ENCODE peak calls at places on chromosomes 13 and 19, in six cellular contexts. One of them, this sample, is unnamed.

GRCh38 chr13:77136902-77137420 is 110.0 kb upstream of the FBXL3 start:
- DNase-seq in HCT116: no peak
- DNase-seq in body of pancreas: no peak
- DNase-seq in H54: no peak
- DNase-seq in upper lobe of left lung: no peak
- DNase-seq in tibial nerve: no peak
- DNase-seq in this sample: no peak

GRCh38 chr13:78194904-78195639 is 276.4 kb upstream of the EDNRB start:
- DNase-seq in HCT116: no peak
- DNase-seq in body of pancreas: no peak
- DNase-seq in H54: no peak
- DNase-seq in upper lobe of left lung: no peak
- DNase-seq in tibial nerve: no peak
- DNase-seq in this sample: no peak

GRCh38 chr19:3981736-3982681 is 3.3 kb downstream of the EEF2 start:
- DNase-seq in HCT116: no peak
- DNase-seq in body of pancreas: no peak
- DNase-seq in H54: no peak
- DNase-seq in upper lobe of left lung: no peak
- DNase-seq in tibial nerve: no peak
- DNase-seq in this sample: no peak

GRCh38 chr19:12047868-12048267 is 4.9 kb downstream of the ZNF878 start:
- DNase-seq in HCT116: no peak
- DNase-seq in body of pancreas: no peak
- DNase-seq in H54: no peak
- DNase-seq in upper lobe of left lung: no peak
- DNase-seq in tibial nerve: no peak
- DNase-seq in this sample: no peak

GRCh38 chr19:52786078-52786463 is 520 bp downstream of the ZNF600 start:
- DNase-seq in HCT116: no peak
- DNase-seq in body of pancreas: peak
- DNase-seq in H54: no peak
- DNase-seq in upper lobe of left lung: no peak
- DNase-seq in tibial nerve: no peak
- DNase-seq in this sample: peak

GRCh38 chr13:20921572-20921971 is 19.0 kb upstream of the XPO4 start:
- DNase-seq in HCT116: no peak
- DNase-seq in body of pancreas: no peak
- DNase-seq in H54: no peak
- DNase-seq in upper lobe of left lung: no peak
- DNase-seq in tibial nerve: no peak
- DNase-seq in this sample: no peak

GRCh38 chr19:18591735-18592385 is 3.3 kb downstream of the REX1BD start:
- DNase-seq in HCT116: no peak
- DNase-seq in body of pancreas: no peak
- DNase-seq in H54: no peak
- DNase-seq in upper lobe of left lung: no peak
- DNase-seq in tibial nerve: no peak
- DNase-seq in this sample: no peak

GRCh38 chr19:43901395-43902390 is 33.4 kb downstream of the ZNF45 start:
- DNase-seq in HCT116: no peak
- DNase-seq in body of pancreas: peak
- DNase-seq in H54: peak
- DNase-seq in upper lobe of left lung: peak
- DNase-seq in tibial nerve: peak
- DNase-seq in this sample: peak

GRCh38 chr13:99086149-99086868 is 108.4 kb upstream of the DOCK9 start:
- DNase-seq in HCT116: no peak
- DNase-seq in body of pancreas: peak
- DNase-seq in H54: peak
- DNase-seq in upper lobe of left lung: peak
- DNase-seq in tibial nerve: no peak
- DNase-seq in this sample: peak

GRCh38 chr19:29831686-29832085 is 19.9 kb downstream of the CCNE1 start:
- DNase-seq in HCT116: no peak
- DNase-seq in body of pancreas: no peak
- DNase-seq in H54: no peak
- DNase-seq in upper lobe of left lung: no peak
- DNase-seq in tibial nerve: no peak
- DNase-seq in this sample: no peak

GRCh38 chr13:72953391-72953960 is 105.3 kb upstream of the KLF5 start:
- DNase-seq in HCT116: no peak
- DNase-seq in body of pancreas: peak
- DNase-seq in H54: no peak
- DNase-seq in upper lobe of left lung: peak
- DNase-seq in tibial nerve: no peak
- DNase-seq in this sample: no peak

GRCh38 chr13:109667754-109668360 is 118.5 kb downstream of the IRS2 start:
- DNase-seq in HCT116: no peak
- DNase-seq in body of pancreas: no peak
- DNase-seq in H54: no peak
- DNase-seq in upper lobe of left lung: no peak
- DNase-seq in tibial nerve: no peak
- DNase-seq in this sample: no peak

GRCh38 chr13:110347088-110347487 is 40.0 kb downstream of the COL4A2 start:
- DNase-seq in HCT116: no peak
- DNase-seq in body of pancreas: no peak
- DNase-seq in H54: no peak
- DNase-seq in upper lobe of left lung: no peak
- DNase-seq in tibial nerve: no peak
- DNase-seq in this sample: no peak

GRCh38 chr19:43311706-43312105 is 41.8 kb upstream of the CD177 start:
- DNase-seq in HCT116: no peak
- DNase-seq in body of pancreas: no peak
- DNase-seq in H54: no peak
- DNase-seq in upper lobe of left lung: no peak
- DNase-seq in tibial nerve: no peak
- DNase-seq in this sample: no peak

GRCh38 chr19:50909240-50910070 is 1.7 kb downstream of the KLK4 start:
- DNase-seq in HCT116: peak
- DNase-seq in body of pancreas: peak
- DNase-seq in H54: no peak
- DNase-seq in upper lobe of left lung: peak
- DNase-seq in tibial nerve: peak
- DNase-seq in this sample: peak

GRCh38 chr19:33397536-33398360 is 24.2 kb downstream of the CEBPG start:
- DNase-seq in HCT116: no peak
- DNase-seq in body of pancreas: no peak
- DNase-seq in H54: no peak
- DNase-seq in upper lobe of left lung: no peak
- DNase-seq in tibial nerve: peak
- DNase-seq in this sample: no peak

GRCh38 chr19:18290250-18291018 is 9.0 kb upstream of the JUND start:
- DNase-seq in HCT116: no peak
- DNase-seq in body of pancreas: peak
- DNase-seq in H54: no peak
- DNase-seq in upper lobe of left lung: peak
- DNase-seq in tibial nerve: no peak
- DNase-seq in this sample: no peak

GRCh38 chr13:85313761-85314503 is 485.3 kb downstream of the SLITRK6 start:
- DNase-seq in HCT116: peak
- DNase-seq in body of pancreas: no peak
- DNase-seq in H54: peak
- DNase-seq in upper lobe of left lung: no peak
- DNase-seq in tibial nerve: no peak
- DNase-seq in this sample: no peak

GRCh38 chr13:80084086-80084676 is 256.7 kb downstream of the SPRY2 start:
- DNase-seq in HCT116: no peak
- DNase-seq in body of pancreas: peak
- DNase-seq in H54: no peak
- DNase-seq in upper lobe of left lung: no peak
- DNase-seq in tibial nerve: no peak
- DNase-seq in this sample: no peak

GRCh38 chr13:31032574-31033095 is 100.2 kb downstream of the TEX26 start:
- DNase-seq in HCT116: no peak
- DNase-seq in body of pancreas: no peak
- DNase-seq in H54: no peak
- DNase-seq in upper lobe of left lung: no peak
- DNase-seq in tibial nerve: no peak
- DNase-seq in this sample: no peak

GRCh38 chr19:47842941-47843340 is 16.1 kb upstream of the TPRX2 start:
- DNase-seq in HCT116: no peak
- DNase-seq in body of pancreas: no peak
- DNase-seq in H54: no peak
- DNase-seq in upper lobe of left lung: no peak
- DNase-seq in tibial nerve: no peak
- DNase-seq in this sample: no peak

GRCh38 chr19:3084943-3085342 is 9.2 kb upstream of the GNA11 start:
- DNase-seq in HCT116: no peak
- DNase-seq in body of pancreas: no peak
- DNase-seq in H54: no peak
- DNase-seq in upper lobe of left lung: no peak
- DNase-seq in tibial nerve: no peak
- DNase-seq in this sample: no peak

GRCh38 chr13:76552807-76553206 is 333.4 kb downstream of the KCTD12 start:
- DNase-seq in HCT116: no peak
- DNase-seq in body of pancreas: no peak
- DNase-seq in H54: no peak
- DNase-seq in upper lobe of left lung: no peak
- DNase-seq in tibial nerve: no peak
- DNase-seq in this sample: no peak

GRCh38 chr13:81406639-81407292 is 1065.8 kb upstream of the SPRY2 start:
- DNase-seq in HCT116: no peak
- DNase-seq in body of pancreas: no peak
- DNase-seq in H54: no peak
- DNase-seq in upper lobe of left lung: no peak
- DNase-seq in tibial nerve: no peak
- DNase-seq in this sample: no peak

GRCh38 chr19:57276430-57276829 is 3.9 kb upstream of the ZNF460 start:
- DNase-seq in HCT116: no peak
- DNase-seq in body of pancreas: no peak
- DNase-seq in H54: no peak
- DNase-seq in upper lobe of left lung: no peak
- DNase-seq in tibial nerve: no peak
- DNase-seq in this sample: no peak

GRCh38 chr19:57282011-57282636 is 1.8 kb downstream of the ZNF460 start:
- DNase-seq in HCT116: no peak
- DNase-seq in body of pancreas: no peak
- DNase-seq in H54: peak
- DNase-seq in upper lobe of left lung: no peak
- DNase-seq in tibial nerve: no peak
- DNase-seq in this sample: peak

GRCh38 chr19:57280913-57281425 is 684 bp downstream of the ZNF460 start:
- DNase-seq in HCT116: no peak
- DNase-seq in body of pancreas: no peak
- DNase-seq in H54: no peak
- DNase-seq in upper lobe of left lung: no peak
- DNase-seq in tibial nerve: no peak
- DNase-seq in this sample: peak

GRCh38 chr19:57279418-57280164 is 694 bp upstream of the ZNF460 start:
- DNase-seq in HCT116: peak
- DNase-seq in body of pancreas: peak
- DNase-seq in H54: peak
- DNase-seq in upper lobe of left lung: peak
- DNase-seq in tibial nerve: peak
- DNase-seq in this sample: peak

DNA sequence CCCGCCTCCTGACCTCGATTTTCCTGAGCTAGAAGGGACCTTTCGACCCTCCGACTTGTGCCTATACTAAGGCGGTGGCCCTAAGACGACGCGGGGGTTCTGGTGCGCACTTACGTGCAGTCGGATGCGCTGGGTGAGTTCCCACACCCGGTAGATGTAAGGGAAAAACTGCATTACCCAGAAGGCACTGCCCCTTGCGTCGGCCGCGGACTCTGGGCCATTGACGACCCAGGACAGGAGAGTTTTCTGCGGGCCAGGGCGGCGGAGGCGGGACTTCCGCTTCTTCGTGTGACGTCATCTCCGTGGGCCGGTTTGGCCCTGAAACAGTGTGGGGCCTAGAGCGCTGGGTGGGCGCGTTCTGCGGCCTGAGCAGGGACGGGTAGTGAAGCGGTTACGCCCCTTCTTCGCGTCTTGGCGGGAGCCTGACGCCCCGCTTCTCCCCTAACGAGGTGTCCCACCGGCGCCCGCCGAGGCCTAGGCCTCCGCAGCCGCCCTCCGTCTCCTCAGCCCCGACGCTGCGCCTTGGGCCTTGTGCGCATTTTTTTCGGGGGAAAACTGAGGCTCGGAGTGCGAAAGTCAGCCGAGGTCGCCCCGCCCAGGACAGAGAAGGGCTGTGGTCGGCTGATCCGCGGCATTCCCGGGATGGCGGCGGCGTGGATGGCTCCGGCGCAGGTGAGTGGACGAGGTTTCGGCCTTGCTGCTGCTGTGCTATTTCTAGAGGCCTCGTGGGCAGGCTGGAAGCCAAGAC is at the start of gene ZNF460:
- DNase-seq in HCT116: peak
- DNase-seq in body of pancreas: peak
- DNase-seq in H54: peak
- DNase-seq in upper lobe of left lung: peak
- DNase-seq in tibial nerve: peak
- DNase-seq in this sample: peak
- TF ChIP-seq POLR2A in HCT116: peak
- TF ChIP-seq POLR2A in body of pancreas: peak
- TF ChIP-seq POLR2A in H54: peak
- TF ChIP-seq POLR2A in upper lobe of left lung: no peak
- TF ChIP-seq POLR2A in tibial nerve: peak
- TF ChIP-seq POLR2A in this sample: peak

GRCh38 chr13:33229446-33230177 is 55.9 kb downstream of the STARD13 start:
- DNase-seq in HCT116: no peak
- DNase-seq in body of pancreas: peak
- DNase-seq in H54: no peak
- DNase-seq in upper lobe of left lung: no peak
- DNase-seq in tibial nerve: peak
- DNase-seq in this sample: no peak
- TF ChIP-seq POLR2A in HCT116: no peak
- TF ChIP-seq POLR2A in body of pancreas: no peak
- TF ChIP-seq POLR2A in H54: no peak
- TF ChIP-seq POLR2A in upper lobe of left lung: no peak
- TF ChIP-seq POLR2A in tibial nerve: no peak
- TF ChIP-seq POLR2A in this sample: no peak

GRCh38 chr19:342801-343421 is 1.7 kb downstream of the MIER2 start:
- DNase-seq in HCT116: peak
- DNase-seq in body of pancreas: peak
- DNase-seq in H54: peak
- DNase-seq in upper lobe of left lung: peak
- DNase-seq in tibial nerve: peak
- DNase-seq in this sample: peak
- TF ChIP-seq POLR2A in HCT116: no peak
- TF ChIP-seq POLR2A in body of pancreas: no peak
- TF ChIP-seq POLR2A in H54: no peak
- TF ChIP-seq POLR2A in upper lobe of left lung: no peak
- TF ChIP-seq POLR2A in tibial nerve: no peak
- TF ChIP-seq POLR2A in this sample: peak

DNA sequence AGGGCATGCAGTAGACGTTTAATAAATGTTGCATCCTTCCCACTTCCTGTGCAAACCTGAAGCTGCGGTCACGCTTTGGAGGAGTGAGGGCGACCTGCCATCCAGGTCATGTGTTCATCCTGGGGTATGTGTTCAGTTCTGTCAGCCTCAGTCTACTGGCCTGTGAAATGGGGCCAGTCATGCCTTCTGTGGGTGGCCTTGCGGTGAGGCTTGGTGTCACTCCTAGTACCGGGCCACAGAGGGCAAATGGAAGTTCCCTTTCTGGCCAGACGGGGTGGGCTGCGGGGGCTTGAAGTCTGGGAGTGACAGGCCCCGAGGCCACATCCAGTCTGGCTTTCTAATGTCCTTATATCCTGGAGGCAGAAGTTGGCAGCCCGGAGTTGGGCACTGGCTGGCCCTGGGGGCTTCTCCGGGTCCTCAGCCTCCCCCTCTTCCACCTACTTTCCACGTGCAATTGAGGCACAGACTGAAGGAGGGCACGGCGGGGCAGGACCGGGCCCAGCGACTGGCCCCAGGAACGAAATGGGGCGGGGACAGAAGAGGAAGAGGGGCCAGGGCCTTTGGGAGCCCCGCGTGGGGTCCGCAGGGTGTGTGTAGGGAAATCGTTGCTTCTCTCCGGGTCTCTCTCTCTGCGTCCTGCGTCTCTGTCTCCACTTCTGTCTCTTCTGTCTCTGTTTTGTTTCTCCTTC is 11.1 kb downstream of the PDE4A start:
- DNase-seq in HCT116: no peak
- DNase-seq in body of pancreas: peak
- DNase-seq in H54: no peak
- DNase-seq in upper lobe of left lung: peak
- DNase-seq in tibial nerve: no peak
- DNase-seq in this sample: no peak
- TF ChIP-seq POLR2A in HCT116: no peak
- TF ChIP-seq POLR2A in body of pancreas: no peak
- TF ChIP-seq POLR2A in H54: no peak
- TF ChIP-seq POLR2A in upper lobe of left lung: no peak
- TF ChIP-seq POLR2A in tibial nerve: no peak
- TF ChIP-seq POLR2A in this sample: no peak

This sample was measured in erythroblast.